ENCODE peak calls at places on chromosomes 5 and 9, in four cellular contexts. Q is colonic mucosa, F is Karpas-422, U is keratinocyte. H is an unnamed sample.

GRCh38 chr9:134585021-134585561 is 56.5 kb upstream of the COL5A1 start:
- DNase-seq in Q (peak; percentile 7), F (no peak), U (no peak), H (no peak)

GRCh38 chr5:163563880-163564279 is 58.5 kb downstream of the MAT2B start:
- DNase-seq in Q (no peak), F (no peak), U (no peak), H (no peak)

GRCh38 chr9:38087934-38088925 is 19.2 kb upstream of the SHB start:
- DNase-seq in Q (peak; percentile 84), F (peak; percentile 87), U (no peak), H (peak; percentile 83)

GRCh38 chr5:125148706-125149105 is 402.3 kb upstream of the ZNF608 start:
- DNase-seq in Q (no peak), F (no peak), U (no peak), H (no peak)

GRCh38 chr5:1975406-1975715 is 92.6 kb upstream of the IRX4 start:
- DNase-seq in Q (no peak), F (no peak), U (peak; percentile 81), H (peak; percentile 49)

GRCh38 chr9:98808411-98808815 is 943 bp downstream of the GALNT12 start:
- DNase-seq in Q (peak; percentile 96), F (no peak), U (no peak), H (peak; percentile 75)

GRCh38 chr5:135724475-135725065 is 109.9 kb upstream of the SLC25A48 start:
- DNase-seq in Q (no peak), F (no peak), U (no peak), H (no peak)

GRCh38 chr9:7129391-7129790 is 371.6 kb downstream of the KDM4C start:
- DNase-seq in Q (no peak), F (no peak), U (no peak), H (no peak)

GRCh38 chr5:133163839-133164238 is 112.0 kb downstream of the HSPA4 start:
- DNase-seq in Q (no peak), F (no peak), U (no peak), H (no peak)

GRCh38 chr5:34991486-34992238 is 56.1 kb downstream of the AGXT2 start:
- DNase-seq in Q (no peak), F (no peak), U (no peak), H (no peak)

GRCh38 chr5:74020488-74020887 is 394.5 kb downstream of the ARHGEF28 start:
- DNase-seq in Q (no peak), F (no peak), U (no peak), H (no peak)

GRCh38 chr5:33032161-33033085 is 321.3 kb downstream of the NPR3 start:
- DNase-seq in Q (no peak), F (no peak), U (no peak), H (no peak)

GRCh38 chr9:110111868-110112267 is 96.1 kb downstream of the C9orf152 start:
- DNase-seq in Q (no peak), F (no peak), U (no peak), H (no peak)

GRCh38 chr9:132141364-132141947 is 20.4 kb upstream of the NTNG2 start:
- DNase-seq in Q (no peak), F (no peak), U (no peak), H (peak; percentile 32)

GRCh38 chr9:135948873-135949665 is 12.1 kb downstream of the UBAC1 start:
- DNase-seq in Q (no peak), F (no peak), U (no peak), H (no peak)

GRCh38 chr5:102450313-102450990 is 48.3 kb downstream of the SLCO6A1 start:
- DNase-seq in Q (no peak), F (peak; percentile 70), U (no peak), H (no peak)

GRCh38 chr5:154520861-154521453 is 42.9 kb upstream of the HAND1 start:
- DNase-seq in Q (peak; percentile 34), F (peak; percentile 46), U (peak; percentile 9), H (peak; percentile 48)

GRCh38 chr5:12865529-12865928 is 961.3 kb upstream of the CTNND2 start:
- DNase-seq in Q (no peak), F (no peak), U (no peak), H (no peak)
- H3K9me3 ChIP-seq in Q (no peaks in the 10 kb centered on the region), F (peaks cover 20% of the 10 kb centered on the region), U (no peaks in the 10 kb centered on the region), H (no peaks in the 10 kb centered on the region)

GRCh38 chr5:78536797-78537196 is 111.8 kb downstream of the LHFPL2 start:
- DNase-seq in Q (no peak), F (no peak), U (no peak), H (no peak)

GRCh38 chr5:78537406-78537805 is 111.2 kb downstream of the LHFPL2 start:
- DNase-seq in Q (no peak), F (no peak), U (no peak), H (no peak)

GRCh38 chr5:78533356-78533755 is 115.2 kb downstream of the LHFPL2 start:
- DNase-seq in Q (no peak), F (peak; percentile 74), U (no peak), H (no peak)

GRCh38 chr5:78537821-78538220 is 110.8 kb downstream of the LHFPL2 start:
- DNase-seq in Q (no peak), F (peak; percentile 71), U (no peak), H (no peak)

DNA sequence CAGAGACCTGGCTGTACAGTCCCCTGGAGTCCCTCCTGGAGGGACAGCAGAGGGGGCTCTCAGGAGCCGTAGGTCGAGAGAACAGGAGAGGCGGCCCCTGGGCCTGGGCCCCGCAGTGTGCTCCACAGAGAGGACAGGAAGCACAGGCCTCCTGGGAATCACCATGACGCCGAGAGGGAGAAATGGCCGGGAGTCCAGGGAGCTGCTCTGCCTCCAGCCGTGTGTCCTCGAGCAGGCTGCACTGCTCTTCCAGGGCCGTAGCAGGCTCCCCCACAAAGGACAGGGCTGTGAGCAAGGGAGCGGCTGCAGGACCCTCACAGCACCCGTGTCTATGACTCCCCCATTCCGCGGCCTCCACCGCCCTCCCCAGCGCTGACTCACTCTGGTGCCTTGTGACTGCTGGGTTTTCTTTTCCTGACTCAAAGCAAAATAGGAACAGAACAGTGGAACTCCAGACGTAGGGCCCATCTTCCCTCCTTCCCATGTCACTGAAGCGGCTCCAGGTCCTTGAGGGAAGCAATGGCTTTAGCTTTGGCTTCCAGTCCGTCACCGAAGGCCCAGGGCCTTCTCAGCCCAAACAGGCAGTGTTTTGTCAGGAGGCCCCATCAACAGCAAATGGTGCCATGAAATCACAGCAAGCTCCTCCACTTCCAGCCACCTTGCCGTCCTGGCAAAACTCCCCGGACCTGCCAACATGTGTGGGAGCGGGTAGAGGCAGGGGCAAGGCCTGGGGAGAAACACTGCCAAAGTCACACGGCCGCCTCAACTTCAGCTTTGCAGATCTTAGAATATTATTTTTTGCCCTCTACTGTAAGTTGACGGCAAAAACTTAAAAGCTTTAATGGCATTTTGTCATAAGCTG is 114.2 kb downstream of the LHFPL2 start:
- DNase-seq in Q (no peak), F (no peak), U (no peak), H (peak; percentile 52)
- H3K27ac ChIP-seq in Q (no peak overlapping the region), F (no peak overlapping the region), U (peak overlapping the region; percentile 7), H (no peak overlapping the region)

DNA sequence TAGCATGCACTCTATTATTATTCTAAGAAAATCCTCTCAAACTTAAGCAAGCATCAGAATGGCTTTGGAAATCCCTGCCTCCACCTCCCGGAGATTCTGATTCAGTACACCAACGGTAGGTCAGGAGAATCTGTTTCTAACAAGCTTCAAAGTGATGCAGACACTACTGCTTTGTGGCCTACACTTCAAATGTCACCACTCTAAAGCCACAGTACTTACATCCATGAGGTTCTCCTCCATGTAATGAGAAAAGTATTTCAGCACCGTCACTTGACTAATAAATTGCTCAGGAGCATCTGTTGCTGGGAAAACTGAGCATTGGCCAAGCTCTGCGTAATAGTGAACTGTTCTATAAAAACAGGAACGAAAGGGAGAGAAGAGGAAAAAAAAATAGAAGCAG is 4.8 kb downstream of the PLK2 start:
- DNase-seq in Q (no peak), F (no peak), U (no peak), H (no peak)
- H3K4me3 ChIP-seq in Q (no peak overlapping the region), F (no peak overlapping the region), U (peak overlapping the region; percentile 100), H (no peak overlapping the region)

DNA sequence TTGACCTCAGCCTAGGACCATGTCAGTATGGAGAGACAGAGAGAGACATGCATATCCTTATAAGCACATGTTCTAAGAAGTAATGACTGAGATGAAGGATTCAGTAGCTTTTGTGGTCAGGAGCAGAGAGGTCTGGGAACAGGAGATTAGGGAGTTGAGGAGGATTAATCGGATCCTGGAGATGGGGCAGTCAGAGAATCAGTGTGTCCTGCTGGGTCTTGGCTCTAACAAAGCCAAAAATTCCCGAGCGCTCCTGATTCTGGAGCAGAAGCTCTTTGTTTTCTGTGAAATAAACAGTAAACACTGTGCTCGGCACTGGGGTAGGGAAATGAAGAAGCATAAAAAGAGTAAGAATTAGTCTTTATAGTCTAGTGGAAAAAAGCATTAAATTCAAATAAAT is 520.0 kb upstream of the CLINT1 start:
- DNase-seq in Q (no peak), F (no peak), U (no peak), H (no peak)
- H3K9me3 ChIP-seq in Q (no peaks in the 10 kb centered on the region), F (no peaks in the 10 kb centered on the region), U (no peaks in the 10 kb centered on the region), H (no peaks in the 10 kb centered on the region)

GRCh38 chr9:75903785-75904360 is 13.4 kb downstream of the PCSK5 start:
- DNase-seq in Q (no peak), F (no peak), U (peak; percentile 19), H (no peak)
- H3K27ac ChIP-seq in Q (no peak overlapping the region), F (no peak overlapping the region), U (no peak overlapping the region), H (no peak overlapping the region)